ENCODE peak calls at places on chromosomes 16 and 17, in nine cellular contexts. F, I, E, U, D, W, K, Z and J are unnamed samples. For H3K4me1, the result is how much of the 10 kb centered on the place peaks cover.

GRCh38 chr16:885391-885790 is 84.9 kb upstream of the GNG13 start:
- DNase-seq in K (no peak), F (no peak), Z (no peak), I (no peak), D (no peak), U (no peak), E (no peak), W (no peak), J (no peak)

GRCh38 chr17:17082878-17083277 is 40.6 kb downstream of the MPRIP start:
- DNase-seq in U (no peak), K (no peak), E (no peak), D (no peak), F (no peak), W (no peak), I (no peak), Z (no peak), J (no peak)

GRCh38 chr16:14285542-14286380 is 214.6 kb downstream of the MRTFB start:
- DNase-seq in U (peak), F (peak), W (peak), K (peak), E (peak), Z (peak), I (peak), D (peak), J (peak)

GRCh38 chr17:67021196-67021595 is 23.2 kb upstream of the CACNG1 start:
- DNase-seq in U (no peak), D (no peak), W (no peak), K (no peak), E (no peak), Z (no peak), I (no peak), F (no peak), J (no peak)

GRCh38 chr17:15893333-15894024 is 51.5 kb upstream of the ADORA2B start:
- DNase-seq in I (no peak), Z (no peak), W (no peak), K (no peak), E (no peak), U (no peak), F (no peak), D (no peak), J (no peak)

GRCh38 chr16:85300451-85300968 is 188.2 kb upstream of the CIBAR2 start:
- DNase-seq in W (no peak), F (no peak), Z (no peak), I (no peak), D (no peak), U (no peak), K (no peak), E (no peak), J (no peak)

GRCh38 chr16:20310421-20311395 is 16.6 kb downstream of the GP2 start:
- DNase-seq in I (no peak), W (no peak), U (no peak), E (no peak), K (no peak), D (no peak), Z (no peak), F (no peak), J (no peak)

GRCh38 chr16:84839956-84840355 is 20.2 kb downstream of the CRISPLD2 start:
- DNase-seq in Z (no peak), I (peak), F (peak), D (peak), W (peak), K (no peak), E (no peak), U (no peak), J (no peak)

GRCh38 chr16:72561-73537 is at the start of gene RHBDF1:
- DNase-seq in W (peak), K (no peak), U (no peak), F (peak), D (no peak), Z (no peak), E (peak), I (peak), J (no peak)

GRCh38 chr16:53209489-53209888 is 154.7 kb downstream of the CHD9 start:
- DNase-seq in W (no peak), Z (no peak), I (no peak), F (no peak), K (no peak), D (no peak), U (no peak), E (no peak), J (no peak)

GRCh38 chr16:51313204-51313603 is 162.1 kb upstream of the SALL1 start:
- DNase-seq in F (no peak), W (no peak), D (no peak), E (no peak), Z (no peak), I (no peak), K (no peak), U (no peak), J (no peak)

GRCh38 chr16:53913920-53914319 is 210.0 kb downstream of the FTO start:
- DNase-seq in W (no peak), E (no peak), I (no peak), Z (no peak), K (no peak), F (no peak), U (no peak), D (no peak), J (no peak)

GRCh38 chr16:11955713-11956123 is 9.3 kb upstream of the TNFRSF17 start:
- DNase-seq in I (no peak), Z (no peak), W (no peak), U (no peak), D (no peak), E (no peak), F (peak), K (no peak), J (peak)

GRCh38 chr16:50153648-50154368 is 702 bp downstream of the TENT4B start:
- DNase-seq in I (peak), D (no peak), K (no peak), E (peak), F (peak), U (no peak), W (peak), Z (no peak), J (no peak)

GRCh38 chr17:44911133-44912001 is 3.9 kb downstream of the GFAP start:
- DNase-seq in I (peak), D (peak), F (no peak), K (peak), Z (no peak), E (peak), W (peak), U (no peak), J (no peak)

GRCh38 chr16:30184430-30185140 is 1.2 kb downstream of the CORO1A start:
- DNase-seq in U (no peak), Z (no peak), K (no peak), W (peak), D (no peak), F (no peak), I (peak), E (peak), J (no peak)

GRCh38 chr17:61484174-61484573 is 32.0 kb downstream of the TBX4 start:
- DNase-seq in W (no peak), K (no peak), E (no peak), U (no peak), I (no peak), F (no peak), Z (no peak), D (no peak), J (no peak)

GRCh38 chr17:47980516-47980915 is 9.6 kb downstream of the CDK5RAP3 start:
- DNase-seq in E (no peak), F (no peak), W (no peak), Z (no peak), K (no peak), D (no peak), I (no peak), U (no peak), J (no peak)

GRCh38 chr17:27558341-27558740 is 72.6 kb upstream of the LGALS9 start:
- DNase-seq in U (no peak), Z (no peak), I (no peak), F (no peak), W (no peak), D (no peak), K (no peak), E (no peak), J (no peak)

GRCh38 chr17:79777166-79777843 is 643 bp upstream of the CBX2 start:
- DNase-seq in D (peak), W (peak), F (peak), Z (no peak), U (no peak), E (peak), K (no peak), I (peak), J (no peak)

GRCh38 chr16:12120331-12120981 is 143.9 kb downstream of the SNX29 start:
- DNase-seq in E (peak), W (no peak), D (no peak), Z (peak), U (no peak), I (no peak), K (no peak), F (peak), J (no peak)

GRCh38 chr17:34420254-34420766 is 57.3 kb upstream of the CCL1 start:
- DNase-seq in I (no peak), E (peak), D (peak), U (no peak), W (peak), Z (peak), F (peak), K (peak), J (no peak)

GRCh38 chr17:72430611-72431432 is 310.0 kb downstream of the SOX9 start:
- DNase-seq in Z (no peak), K (no peak), E (no peak), U (no peak), W (peak), I (no peak), D (peak), F (no peak), J (no peak)

GRCh38 chr16:50593410-50594139 is 45.4 kb downstream of the NKD1 start:
- DNase-seq in E (no peak), I (no peak), D (no peak), U (no peak), Z (no peak), W (peak), F (no peak), K (no peak), J (no peak)

GRCh38 chr16:19837331-19837943 is 47.2 kb downstream of the GPRC5B start:
- DNase-seq in E (no peak), U (no peak), K (no peak), D (no peak), I (no peak), F (no peak), Z (no peak), W (no peak), J (no peak)

GRCh38 chr17:57557793-57558681 is 187.1 kb downstream of the CCDC182 start:
- DNase-seq in U (no peak), I (no peak), W (no peak), Z (no peak), D (no peak), E (no peak), K (no peak), F (peak), J (no peak)

GRCh38 chr17:65994679-65995078 is 197.3 kb downstream of the CEP112 start:
- DNase-seq in K (no peak), D (no peak), W (no peak), E (no peak), I (no peak), Z (no peak), U (no peak), F (no peak), J (no peak)

GRCh38 chr16:825298-826061 is 24.9 kb upstream of the GNG13 start:
- DNase-seq in I (no peak), D (no peak), U (no peak), Z (no peak), F (no peak), K (no peak), W (no peak), E (peak), J (no peak)

GRCh38 chr17:2405247-2405926 is 4.5 kb upstream of the MNT start:
- DNase-seq in K (no peak), F (peak), D (no peak), W (no peak), E (no peak), U (no peak), Z (no peak), I (no peak), J (no peak)

GRCh38 chr16:2026461-2027023 is at the start of gene NHERF2:
- DNase-seq in W (peak), K (no peak), D (no peak), I (peak), U (no peak), Z (no peak), F (no peak), E (no peak), J (no peak)

GRCh38 chr17:67293251-67294203 is 48.5 kb upstream of the HELZ start:
- DNase-seq in Z (no peak), W (peak), E (peak), K (peak), F (no peak), I (peak), U (no peak), D (peak), J (no peak)

GRCh38 chr16:87698676-87699179 is 67.1 kb downstream of the KLHDC4 start:
- DNase-seq in U (no peak), D (no peak), E (no peak), I (no peak), F (no peak), W (no peak), Z (no peak), K (no peak), J (no peak)

GRCh38 chr17:73430165-73430680 is 118.4 kb upstream of the CDC42EP4 start:
- DNase-seq in Z (no peak), U (no peak), W (no peak), E (no peak), I (no peak), D (no peak), F (no peak), K (no peak), J (no peak)

GRCh38 chr16:716250-716607 is 1.3 kb downstream of the METRN start:
- DNase-seq in K (no peak), U (no peak), E (no peak), D (no peak), I (no peak), Z (no peak), F (no peak), W (peak), J (no peak)

GRCh38 chr16:54242199-54242598 is 44.4 kb downstream of the IRX3 start:
- DNase-seq in U (no peak), F (no peak), Z (no peak), W (peak), E (no peak), K (no peak), I (no peak), D (peak), J (no peak)

GRCh38 chr17:71184716-71185115 is 936.1 kb upstream of the SOX9 start:
- DNase-seq in Z (no peak), W (no peak), E (no peak), U (no peak), D (no peak), K (no peak), F (no peak), I (no peak), J (no peak)

GRCh38 chr17:80827646-80828643 is 163.7 kb upstream of the CHMP6 start:
- DNase-seq in W (peak), I (peak), D (no peak), E (no peak), F (no peak), Z (no peak), U (no peak), K (no peak), J (no peak)

DNA sequence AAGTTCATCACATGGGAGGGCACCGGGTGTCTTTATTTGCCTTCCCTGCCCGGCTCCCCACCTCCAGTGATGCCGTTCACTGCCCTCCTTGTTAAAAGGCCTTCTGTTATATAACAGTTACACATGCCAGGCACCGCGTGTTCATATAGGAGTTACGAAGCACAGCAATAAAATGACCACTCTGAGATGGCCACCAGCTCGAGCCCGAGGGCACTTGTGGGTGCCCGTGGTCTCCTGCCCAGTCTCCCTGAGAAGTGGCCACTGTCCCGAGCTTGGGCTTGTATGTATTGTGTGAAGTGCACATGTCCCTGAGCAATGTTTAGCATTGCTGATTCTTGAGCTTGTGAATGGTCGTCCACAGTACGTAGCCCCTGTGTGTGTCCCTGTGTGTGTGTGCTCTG is 355.6 kb downstream of the SEC14L1 start:
- DNase-seq in D (no peak), Z (no peak), I (peak), F (peak), U (no peak), K (no peak), W (no peak), E (no peak), J (no peak)
- H3K4me1 ChIP-seq in D (under half), Z (under half), I (under half), F (under half), U (under half), K (under half), W (under half), E (under half), J (under half)

GRCh38 chr17:9974460-9975381 is 69.7 kb upstream of the RCVRN start:
- DNase-seq in Z (no peak), U (no peak), W (no peak), K (no peak), F (no peak), D (no peak), I (no peak), E (no peak), J (no peak)

GRCh38 chr17:9971991-9972390 is 66.9 kb upstream of the RCVRN start:
- DNase-seq in U (no peak), K (no peak), F (no peak), Z (no peak), E (peak), I (peak), D (no peak), W (no peak), J (no peak)

GRCh38 chr17:9969301-9969935 is 64.3 kb upstream of the RCVRN start:
- DNase-seq in U (no peak), E (no peak), I (no peak), W (no peak), K (no peak), Z (no peak), F (no peak), D (no peak), J (no peak)

GRCh38 chr17:9973689-9974459 is 68.8 kb upstream of the RCVRN start:
- DNase-seq in F (no peak), Z (no peak), I (no peak), K (no peak), E (no peak), D (no peak), U (no peak), W (no peak), J (no peak)

GRCh38 chr17:9968881-9969280 is 63.8 kb upstream of the RCVRN start:
- DNase-seq in F (no peak), Z (no peak), W (no peak), K (no peak), U (no peak), E (no peak), D (no peak), I (no peak), J (no peak)
- H3K4me1 ChIP-seq in F (under half), Z (under half), W (under half), K (under half), U (under half), E (under half), D (under half), I (under half), J (under half)

DNA sequence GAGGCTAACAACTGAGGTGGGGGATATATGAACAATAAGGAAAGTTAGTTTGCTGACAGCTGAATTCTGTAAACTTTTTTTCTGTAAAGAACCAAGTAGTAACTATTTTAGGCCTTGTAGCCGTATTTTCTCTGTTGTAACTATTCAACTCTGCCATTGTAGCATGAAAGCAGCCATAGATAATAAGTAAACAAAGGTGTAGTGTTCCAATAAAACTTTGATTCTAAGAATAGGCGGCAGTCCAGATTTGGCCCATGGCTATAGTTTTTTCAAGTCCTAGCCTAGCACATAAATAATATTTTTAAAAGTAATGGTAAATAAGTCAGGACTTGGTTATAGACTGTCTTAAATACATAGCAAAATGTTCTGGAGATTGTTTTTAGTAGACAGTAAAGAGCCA is 142.0 kb downstream of the STXBP4 start:
- DNase-seq in Z (no peak), W (no peak), F (no peak), E (no peak), K (no peak), I (no peak), U (no peak), D (no peak), J (no peak)
- H3K4me1 ChIP-seq in Z (under half), W (under half), F (under half), E (under half), K (under half), I (under half), U (under half), D (under half), J (under half)

GRCh38 chr16:57125969-57126368 is 33.6 kb downstream of the CPNE2 start:
- DNase-seq in K (no peak), W (no peak), Z (no peak), D (no peak), F (no peak), E (no peak), U (no peak), I (no peak), J (no peak)

GRCh38 chr16:57126412-57126811 is 34.0 kb downstream of the CPNE2 start:
- DNase-seq in D (no peak), F (no peak), U (no peak), W (no peak), K (no peak), E (no peak), Z (no peak), I (no peak), J (no peak)

GRCh38 chr16:57127037-57127763 is 34.8 kb downstream of the CPNE2 start:
- DNase-seq in Z (no peak), D (no peak), W (no peak), U (no peak), K (no peak), F (no peak), E (no peak), I (no peak), J (no peak)

GRCh38 chr16:57123216-57123968 is 31.0 kb downstream of the CPNE2 start:
- DNase-seq in W (no peak), Z (no peak), E (no peak), U (no peak), K (no peak), F (no peak), I (no peak), D (no peak), J (no peak)

GRCh38 chr16:57123969-57124674 is 31.7 kb downstream of the CPNE2 start:
- DNase-seq in U (no peak), K (no peak), F (no peak), W (no peak), I (no peak), Z (no peak), D (no peak), E (no peak), J (no peak)
- H3K4me1 ChIP-seq in U (under half), K (under half), F (under half), W (under half), I (under half), Z (under half), D (under half), E (under half), J (under half)

GRCh38 chr16:56967733-56968132 is 6.0 kb downstream of the CETP start:
- DNase-seq in F (no peak), K (no peak), W (no peak), I (peak), U (no peak), E (no peak), Z (no peak), D (no peak), J (no peak)

GRCh38 chr16:56972403-56972802 is 10.7 kb downstream of the CETP start:
- DNase-seq in U (no peak), K (no peak), F (no peak), I (peak), Z (no peak), D (no peak), E (no peak), W (no peak), J (no peak)

GRCh38 chr16:56970934-56971767 is 9.4 kb downstream of the CETP start:
- DNase-seq in U (no peak), K (no peak), W (no peak), F (no peak), E (no peak), Z (no peak), D (no peak), I (peak), J (no peak)

GRCh38 chr16:56971768-56972043 is 10.0 kb downstream of the CETP start:
- DNase-seq in F (no peak), E (no peak), I (peak), K (no peak), Z (no peak), D (no peak), W (no peak), U (no peak), J (no peak)

DNA sequence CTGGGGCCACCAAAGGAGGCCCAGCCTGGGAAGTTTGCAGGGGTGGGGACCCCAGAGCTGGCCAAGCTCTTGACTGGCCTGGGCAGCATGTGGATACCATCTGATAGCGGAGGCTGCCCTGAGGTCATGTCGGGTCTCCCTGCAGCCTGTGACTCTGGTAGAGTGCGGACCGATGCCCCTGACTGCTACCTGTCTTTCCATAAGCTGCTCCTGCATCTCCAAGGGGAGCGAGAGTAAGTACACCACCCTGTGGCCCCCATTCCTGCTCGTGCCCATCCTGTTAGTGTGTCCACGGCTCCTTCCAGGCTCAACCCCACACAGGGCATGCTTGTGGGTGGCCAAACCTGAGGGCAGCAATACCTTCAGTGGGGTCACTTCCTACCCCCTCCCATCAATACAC is 8.0 kb downstream of the CETP start:
- DNase-seq in U (no peak), I (peak), K (no peak), Z (no peak), W (no peak), D (no peak), E (no peak), F (no peak), J (no peak)
- H3K4me1 ChIP-seq in U (under half), I (under half), K (under half), Z (under half), W (under half), D (under half), E (under half), F (under half), J (under half)

GRCh38 chr16:3121843-3122467 is 9.6 kb downstream of the ZNF205 start:
- DNase-seq in W (no peak), E (no peak), F (no peak), U (no peak), Z (no peak), I (no peak), K (no peak), D (no peak), J (no peak)
- H3K4me1 ChIP-seq in W (under half), E (under half), F (under half), U (under half), Z (under half), I (under half), K (under half), D (under half), J (under half)